ENCODE peak calls at places on chromosomes 13 and 19, in seven cellular contexts. One of them, this sample, is unnamed.

GRCh38 chr19:46340051-46340659 is 6.7 kb upstream of the PPP5C start:
- DNase-seq in naive B cell: no peak
- DNase-seq in NCI-H2107: no peak
- DNase-seq in RPMI8226: no peak
- DNase-seq in HT-29: no peak
- DNase-seq in PC-3: no peak
- DNase-seq in tibial artery: no peak
- DNase-seq in this sample: no peak

GRCh38 chr19:460877-461609 is at the start of gene SHC2:
- DNase-seq in PC-3: no peak
- DNase-seq in naive B cell: no peak
- DNase-seq in tibial artery: no peak
- DNase-seq in RPMI8226: no peak
- DNase-seq in NCI-H2107: peak
- DNase-seq in HT-29: no peak
- DNase-seq in this sample: no peak

GRCh38 chr13:109309625-109310363 is 476.6 kb downstream of the IRS2 start:
- DNase-seq in tibial artery: no peak
- DNase-seq in naive B cell: no peak
- DNase-seq in NCI-H2107: no peak
- DNase-seq in RPMI8226: no peak
- DNase-seq in PC-3: no peak
- DNase-seq in HT-29: no peak
- DNase-seq in this sample: no peak

GRCh38 chr19:53874384-53874995 is 6.8 kb downstream of the MYADM start:
- DNase-seq in HT-29: no peak
- DNase-seq in naive B cell: no peak
- DNase-seq in PC-3: no peak
- DNase-seq in RPMI8226: no peak
- DNase-seq in NCI-H2107: no peak
- DNase-seq in tibial artery: no peak
- DNase-seq in this sample: peak

GRCh38 chr19:33260628-33261418 is 35.2 kb upstream of the SLC7A10 start:
- DNase-seq in RPMI8226: no peak
- DNase-seq in NCI-H2107: no peak
- DNase-seq in HT-29: no peak
- DNase-seq in tibial artery: peak
- DNase-seq in PC-3: no peak
- DNase-seq in naive B cell: no peak
- DNase-seq in this sample: no peak

GRCh38 chr19:12939292-12939606 is 840 bp downstream of the CALR start:
- DNase-seq in NCI-H2107: no peak
- DNase-seq in HT-29: no peak
- DNase-seq in PC-3: peak
- DNase-seq in tibial artery: no peak
- DNase-seq in naive B cell: peak
- DNase-seq in RPMI8226: peak
- DNase-seq in this sample: peak

GRCh38 chr19:44345969-44346368 is 10.5 kb downstream of the ZNF112 start:
- DNase-seq in naive B cell: no peak
- DNase-seq in tibial artery: no peak
- DNase-seq in HT-29: no peak
- DNase-seq in NCI-H2107: no peak
- DNase-seq in PC-3: no peak
- DNase-seq in RPMI8226: peak
- DNase-seq in this sample: no peak

GRCh38 chr19:33102893-33103292 is 21.9 kb downstream of the GPATCH1 start:
- DNase-seq in HT-29: no peak
- DNase-seq in naive B cell: no peak
- DNase-seq in NCI-H2107: no peak
- DNase-seq in tibial artery: no peak
- DNase-seq in PC-3: no peak
- DNase-seq in RPMI8226: no peak
- DNase-seq in this sample: no peak

GRCh38 chr13:20435616-20436368 is 89.9 kb downstream of the CRYL1 start:
- DNase-seq in RPMI8226: no peak
- DNase-seq in HT-29: no peak
- DNase-seq in PC-3: no peak
- DNase-seq in naive B cell: no peak
- DNase-seq in NCI-H2107: no peak
- DNase-seq in tibial artery: no peak
- DNase-seq in this sample: no peak

GRCh38 chr19:7963566-7963965 is 20.1 kb upstream of the TIMM44 start:
- DNase-seq in naive B cell: no peak
- DNase-seq in HT-29: no peak
- DNase-seq in PC-3: no peak
- DNase-seq in RPMI8226: no peak
- DNase-seq in NCI-H2107: no peak
- DNase-seq in tibial artery: no peak
- DNase-seq in this sample: no peak

GRCh38 chr19:35254341-35255297 is 5.8 kb downstream of the LSR start:
- DNase-seq in NCI-H2107: no peak
- DNase-seq in PC-3: no peak
- DNase-seq in RPMI8226: no peak
- DNase-seq in naive B cell: no peak
- DNase-seq in tibial artery: no peak
- DNase-seq in HT-29: no peak
- DNase-seq in this sample: no peak

GRCh38 chr13:77827350-77827749 is 91.3 kb downstream of the EDNRB start:
- DNase-seq in tibial artery: peak
- DNase-seq in HT-29: no peak
- DNase-seq in NCI-H2107: no peak
- DNase-seq in naive B cell: no peak
- DNase-seq in RPMI8226: no peak
- DNase-seq in PC-3: no peak
- DNase-seq in this sample: no peak

GRCh38 chr13:103067751-103068563 is 1.7 kb upstream of the SLC10A2 start:
- DNase-seq in NCI-H2107: no peak
- DNase-seq in tibial artery: no peak
- DNase-seq in RPMI8226: no peak
- DNase-seq in HT-29: peak
- DNase-seq in PC-3: peak
- DNase-seq in naive B cell: no peak
- DNase-seq in this sample: no peak

This sample was measured in activated naive CD4-positive, alpha-beta T cell treated with anti-CD3 and anti-CD28 coated beads, Interleukin-2, amount 10 ng/mL, durations not matched to agents 7 days and 5 days.